ENCODE peak calls at places on chromosomes 11 and 22, in seven cellular contexts. Z is breast epithelium, W is HCT116, E is stomach, X is upper lobe of left lung, J is H1, H is transverse colon. P is an unnamed sample.

GRCh38 chr22:31603081-31603525 is 58.9 kb downstream of the PISD start:
- DNase-seq in J (no peak), X (no peak), E (no peak), H (no peak), Z (no peak), W (no peak), P (no peak)

GRCh38 chr11:8342821-8343681 is 79.4 kb upstream of the LMO1 start:
- DNase-seq in E (no peak), X (no peak), H (no peak), J (no peak), W (no peak), Z (no peak), P (no peak)

GRCh38 chr22:29621761-29622526 is 18.5 kb downstream of the NF2 start:
- DNase-seq in W (peak), E (no peak), X (no peak), J (no peak), H (no peak), Z (no peak), P (no peak)

GRCh38 chr11:96332236-96332761 is 10.7 kb downstream of the MAML2 start:
- DNase-seq in H (no peak), W (no peak), Z (no peak), J (no peak), X (no peak), E (no peak), P (no peak)

GRCh38 chr22:19121631-19122142 is 525 bp downstream of the DGCR2 start:
- DNase-seq in X (peak), J (peak), E (peak), Z (peak), H (peak), W (no peak), P (peak)

GRCh38 chr11:125123947-125124633 is 12.7 kb upstream of the TMEM218 start:
- DNase-seq in J (no peak), H (peak), E (peak), X (no peak), W (peak), Z (no peak), P (peak)

GRCh38 chr11:790721-791564 is 1.1 kb upstream of the CEND1 start:
- DNase-seq in W (no peak), J (peak), E (no peak), Z (no peak), H (no peak), X (peak), P (peak)

GRCh38 chr11:35593143-35593542 is 25.1 kb upstream of the FJX1 start:
- DNase-seq in X (no peak), J (no peak), W (no peak), Z (peak), H (no peak), E (no peak), P (no peak)

GRCh38 chr11:61384271-61385242 is 7.8 kb upstream of the TMEM216 start:
- DNase-seq in Z (no peak), J (peak), X (no peak), H (no peak), W (no peak), E (no peak), P (no peak)

GRCh38 chr22:43295660-43296059 is 47.5 kb downstream of the SCUBE1 start:
- DNase-seq in J (no peak), X (no peak), W (no peak), E (no peak), Z (no peak), H (no peak), P (no peak)

GRCh38 chr11:128905345-128906184 is 14.4 kb downstream of the KCNJ5 start:
- DNase-seq in J (peak), Z (no peak), E (peak), W (peak), X (peak), H (peak), P (no peak)

GRCh38 chr11:10497371-10498021 is 42.4 kb downstream of the AMPD3 start:
- DNase-seq in Z (no peak), X (no peak), J (no peak), E (peak), W (no peak), H (no peak), P (no peak)

GRCh38 chr22:27918351-27919221 is 470 bp downstream of the PITPNB start:
- DNase-seq in J (peak), Z (peak), H (peak), E (peak), X (peak), W (no peak), P (no peak)
- TF ChIP-seq POLR2AphosphoS5 in J (no peak), Z (no peak), H (peak), E (no peak), X (peak), W (no peak), P (no peak)

DNA sequence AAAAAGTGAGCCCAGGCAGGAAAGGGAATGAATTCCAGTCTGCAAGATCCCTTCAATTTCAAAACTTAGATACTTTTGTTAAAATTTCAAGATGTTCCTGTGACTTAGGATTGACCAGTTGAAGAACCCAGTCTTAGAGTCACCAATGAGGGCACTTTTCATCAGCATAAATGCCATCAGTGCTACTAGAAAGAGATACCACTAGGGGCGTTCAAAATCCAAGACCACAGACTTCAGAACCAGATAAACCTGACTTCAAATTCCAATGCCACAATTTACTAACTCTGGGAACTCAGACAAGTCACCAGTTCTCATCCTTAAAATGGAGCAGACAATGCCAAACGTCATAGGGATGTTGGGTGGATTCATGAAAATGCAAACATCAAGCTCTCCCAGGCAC is 523.2 kb downstream of the BUD13 start:
- DNase-seq in H (no peak), Z (no peak), E (no peak), W (no peak), X (no peak), J (no peak), P (no peak)
- TF ChIP-seq CTCF in H (no peak), Z (no peak), E (no peak), W (no peak), X (no peak), J (peak), P (no peak)

DNA sequence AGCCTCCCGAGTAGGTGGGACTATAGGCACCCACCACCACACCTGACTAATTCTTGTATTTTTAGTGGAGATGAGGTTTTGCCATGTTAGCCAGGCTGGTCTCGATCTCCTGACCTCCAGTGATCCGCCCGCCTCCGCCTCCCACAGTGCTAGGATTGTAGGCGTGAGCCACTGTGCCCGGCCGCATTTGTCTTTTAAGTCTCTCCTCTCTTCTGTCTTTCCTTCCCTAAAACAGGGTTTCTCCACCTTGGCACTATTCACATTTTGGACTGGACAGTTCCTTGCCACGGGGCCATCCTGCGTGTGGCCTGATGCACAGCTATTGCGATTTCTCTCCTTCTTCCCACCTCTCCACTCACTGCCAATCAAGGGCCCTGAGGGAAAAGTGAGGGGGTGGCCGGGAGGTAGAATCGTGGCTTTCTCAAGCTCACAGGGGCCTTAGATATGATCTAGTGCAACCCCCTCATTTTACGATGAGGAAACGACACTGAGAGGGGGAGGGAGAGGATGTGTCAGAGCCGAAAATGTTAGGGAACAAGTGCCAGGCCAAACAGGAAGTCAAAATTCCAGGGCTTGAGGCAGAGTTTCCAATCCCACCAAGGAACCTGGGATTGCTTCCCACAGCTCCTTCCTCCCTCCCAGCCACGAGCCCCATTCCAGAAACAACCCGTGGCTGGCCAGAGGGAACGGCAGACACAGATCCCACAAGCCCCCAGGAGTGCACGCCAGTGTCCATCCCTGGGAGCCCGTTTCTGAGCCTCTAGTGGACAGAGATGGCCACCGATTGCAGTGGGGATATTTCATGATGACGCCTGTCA is 21.2 kb downstream of the SCGB1A1 start:
- DNase-seq in J (no peak), Z (peak), E (no peak), W (no peak), H (no peak), X (no peak), P (no peak)
- TF ChIP-seq POLR2AphosphoS5 in J (no peak), Z (peak), E (no peak), W (no peak), H (peak), X (no peak), P (no peak)

GRCh38 chr22:25878933-25879332 is 136.9 kb downstream of the MYO18B start:
- DNase-seq in E (no peak), X (no peak), H (no peak), W (no peak), J (no peak), Z (no peak), P (no peak)

GRCh38 chr22:25884121-25884520 is 142.1 kb downstream of the MYO18B start:
- DNase-seq in J (no peak), W (no peak), E (no peak), Z (no peak), H (no peak), X (no peak), P (no peak)

GRCh38 chr22:25882366-25882765 is 140.4 kb downstream of the MYO18B start:
- DNase-seq in Z (no peak), E (no peak), W (no peak), X (no peak), J (no peak), H (no peak), P (no peak)

GRCh38 chr22:25881353-25881752 is 139.4 kb downstream of the MYO18B start:
- DNase-seq in W (no peak), Z (no peak), H (no peak), E (no peak), X (no peak), J (no peak), P (no peak)

GRCh38 chr22:25880524-25880923 is 138.5 kb downstream of the MYO18B start:
- DNase-seq in H (no peak), E (no peak), J (no peak), W (no peak), X (no peak), Z (no peak), P (no peak)
- TF ChIP-seq CTCF in H (no peak), E (no peak), J (peak), W (no peak), X (no peak), Z (no peak), P (no peak)

GRCh38 chr11:15937601-15938361 is 418.6 kb downstream of the SOX6 start:
- DNase-seq in E (no peak), X (peak), W (no peak), H (no peak), Z (no peak), J (peak), P (no peak)
- TF ChIP-seq POLR2AphosphoS5 in E (no peak), X (no peak), W (no peak), H (no peak), Z (no peak), J (no peak), P (no peak)

DNA sequence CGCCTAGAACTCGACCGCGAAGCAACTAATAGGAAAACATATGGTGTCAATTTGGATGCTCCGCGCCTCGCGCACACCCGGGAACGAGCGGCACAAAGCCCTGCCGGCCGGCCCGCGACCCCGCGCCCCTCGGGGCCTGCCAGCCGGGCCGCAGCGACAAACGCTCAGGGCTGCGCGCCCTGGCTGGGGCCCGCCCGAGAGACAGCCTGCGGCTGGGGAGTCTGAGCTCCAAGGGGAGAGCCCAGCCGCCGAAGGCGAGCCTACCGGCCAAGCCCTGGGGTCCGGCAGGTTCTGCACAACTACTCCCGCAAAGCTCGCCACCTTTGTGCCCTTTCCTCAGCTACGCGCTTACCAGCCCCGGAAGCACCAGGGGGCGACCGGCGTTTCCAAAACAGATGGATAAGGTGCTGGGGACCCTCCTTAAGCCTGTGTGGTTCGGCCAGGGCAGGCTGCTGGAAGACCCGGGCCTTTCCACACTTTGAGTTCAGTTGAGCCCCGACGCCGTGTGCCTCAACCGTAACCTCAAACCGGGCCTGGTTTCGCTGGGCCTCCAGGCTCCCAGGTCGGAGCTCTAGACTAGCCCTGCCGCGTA is 6.0 kb downstream of the PAX6 start:
- DNase-seq in J (peak), E (no peak), H (no peak), W (no peak), X (peak), Z (no peak), P (no peak)
- TF ChIP-seq CTCF in J (no peak), E (no peak), H (no peak), W (no peak), X (no peak), Z (no peak), P (no peak)